ENCODE peak calls at places on chromosome 3, in five cellular contexts. E is trophoblast cell, Q is H9, Y is IMR-90, C is mesenchymal stem cell. X is an unnamed sample.

GRCh38 chr3:132773071-132773619 is 50.9 kb upstream of the NPHP3 start:
- DNase-seq in Y (no peak), Q (no peak), C (no peak), E (peak), X (peak)

GRCh38 chr3:107208100-107208499 is 169.1 kb upstream of the CCDC54 start:
- DNase-seq in C (peak), E (peak), Y (peak), Q (no peak), X (peak)

GRCh38 chr3:69082805-69083204 is 1.9 kb upstream of the ARL6IP5 start:
- DNase-seq in C (peak), Q (no peak), E (peak), Y (peak), X (no peak)

GRCh38 chr3:144350125-144350524 is 378.5 kb downstream of the DIPK2A start:
- DNase-seq in Q (no peak), E (no peak), C (no peak), Y (no peak), X (no peak)

GRCh38 chr3:49357466-49358216 is 512 bp downstream of the GPX1 start:
- DNase-seq in Q (peak), C (peak), Y (peak), E (peak), X (peak)

GRCh38 chr3:129836381-129837056 is 57.0 kb downstream of the TMCC1 start:
- DNase-seq in E (no peak), C (peak), Q (no peak), Y (peak), X (peak)

GRCh38 chr3:114128231-114128630 is 50.6 kb downstream of the DRD3 start:
- DNase-seq in C (peak), Y (peak), E (peak), Q (no peak), X (no peak)

GRCh38 chr3:44996556-44996969 is 20.5 kb downstream of the EXOSC7 start:
- DNase-seq in C (peak), Y (no peak), E (no peak), Q (no peak), X (no peak)

GRCh38 chr3:155870945-155871745 is 695 bp downstream of the GMPS start:
- DNase-seq in C (no peak), E (peak), Y (no peak), Q (peak), X (peak)

GRCh38 chr3:107987036-107987557 is 103.7 kb downstream of the CD47 start:
- DNase-seq in E (peak), C (peak), Y (peak), Q (no peak), X (no peak)

GRCh38 chr3:185950720-185951119 is 12.9 kb upstream of the TRA2B start:
- DNase-seq in Y (no peak), C (no peak), E (no peak), Q (no peak), X (no peak)

GRCh38 chr3:14811733-14812132 is 7.0 kb upstream of the FGD5 start:
- DNase-seq in Q (no peak), C (no peak), E (no peak), Y (no peak), X (no peak)

GRCh38 chr3:46669191-46669999 is 24.1 kb downstream of the ALS2CL start:
- DNase-seq in E (no peak), Y (no peak), C (no peak), Q (peak), X (no peak)

GRCh38 chr3:4772171-4772804 is 206.9 kb upstream of the BHLHE40 start:
- DNase-seq in Y (peak), E (no peak), Q (no peak), C (peak), X (no peak)

GRCh38 chr3:18119866-18120265 is 305.3 kb downstream of the SATB1 start:
- DNase-seq in Y (no peak), E (peak), Q (no peak), C (no peak), X (no peak)

GRCh38 chr3:30443756-30444673 is 162.4 kb upstream of the TGFBR2 start:
- DNase-seq in Y (no peak), Q (no peak), E (no peak), C (peak), X (no peak)

GRCh38 chr3:150210461-150211110 is 197.5 kb upstream of the TSC22D2 start:
- DNase-seq in C (no peak), E (no peak), Q (no peak), Y (peak), X (no peak)

GRCh38 chr3:49903451-49904424 is at the start of gene MST1R:
- DNase-seq in Q (peak), E (peak), Y (no peak), C (peak), X (peak)

GRCh38 chr3:129690406-129690805 is 83.9 kb upstream of the PLXND1 start:
- DNase-seq in Q (peak), Y (peak), C (peak), E (peak), X (peak)

GRCh38 chr3:112089956-112090898 is 4.0 kb downstream of the C3orf52 start:
- DNase-seq in Q (no peak), E (peak), Y (no peak), C (no peak), X (no peak)

GRCh38 chr3:40309925-40310635 is 573 bp downstream of the EIF1B start:
- DNase-seq in Q (no peak), E (peak), Y (peak), C (peak), X (peak)

GRCh38 chr3:106403746-106404145 is 534.9 kb upstream of the CBLB start:
- DNase-seq in Y (no peak), Q (no peak), C (no peak), E (no peak), X (no peak)

GRCh38 chr3:42043116-42043796 is 47.9 kb upstream of the TRAK1 start:
- DNase-seq in E (no peak), Y (peak), Q (peak), C (peak), X (peak)

GRCh38 chr3:42369304-42369703 is 41.1 kb downstream of the LYZL4 start:
- DNase-seq in Y (no peak), Q (no peak), E (peak), C (no peak), X (peak)

GRCh38 chr3:186108941-186109865 is at the start of gene ETV5:
- DNase-seq in C (peak), Y (peak), E (peak), Q (peak), X (peak)

GRCh38 chr3:51441282-51442030 is 50.4 kb downstream of the RBM15B start:
- DNase-seq in E (no peak), Y (no peak), Q (no peak), C (no peak), X (no peak)

GRCh38 chr3:23668430-23668904 is 137.3 kb upstream of the UBE2E1 start:
- DNase-seq in Q (no peak), Y (peak), E (peak), C (peak), X (no peak)

GRCh38 chr3:131880948-131881347 is 153.9 kb downstream of the CPNE4 start:
- DNase-seq in C (no peak), Y (no peak), E (no peak), Q (no peak), X (no peak)

GRCh38 chr3:114319453-114319852 is 25.6 kb downstream of the TIGIT start:
- DNase-seq in E (peak), Y (peak), Q (peak), C (peak), X (peak)

GRCh38 chr3:52078781-52079560 is 22.6 kb upstream of the DUSP7 start:
- DNase-seq in Q (no peak), Y (no peak), C (no peak), E (no peak), X (no peak)

DNA sequence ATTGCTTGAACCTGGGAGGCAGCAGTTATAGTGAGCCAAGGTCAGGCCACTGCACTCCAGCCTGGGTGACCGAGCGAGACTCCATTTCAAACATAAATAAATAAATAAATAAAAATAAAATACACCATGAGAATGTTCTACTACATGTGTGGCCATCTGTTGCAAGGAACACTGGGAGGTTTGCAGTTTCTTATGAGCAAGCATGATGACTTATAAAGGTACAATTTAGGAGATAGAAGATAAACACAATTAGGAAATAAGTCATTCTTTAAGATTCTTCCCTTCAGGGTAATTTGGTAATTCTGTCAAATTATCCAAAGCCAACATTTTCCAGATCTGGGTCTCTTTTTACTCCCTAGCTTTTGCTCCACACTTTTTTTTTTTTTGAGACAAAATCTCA is 13.4 kb downstream of the HTR3C start:
- DNase-seq in E (peak), Y (peak), Q (no peak), C (no peak), X (no peak)
- H2BK5ac ChIP-seq in E (no peak), Y (no peak), Q (no peak), C (no peak), X (no peak)

GRCh38 chr3:53254810-53255359 is 937 bp downstream of the TKT start:
- DNase-seq in Y (peak), E (peak), Q (peak), C (peak), X (peak)
- H4K91ac ChIP-seq in Y (no peak), E (peak), Q (no peak), C (no peak), X (no peak)

GRCh38 chr3:152793969-152794368 is 41.0 kb upstream of the P2RY1 start:
- DNase-seq in Y (no peak), Q (no peak), C (no peak), E (no peak), X (no peak)

DNA sequence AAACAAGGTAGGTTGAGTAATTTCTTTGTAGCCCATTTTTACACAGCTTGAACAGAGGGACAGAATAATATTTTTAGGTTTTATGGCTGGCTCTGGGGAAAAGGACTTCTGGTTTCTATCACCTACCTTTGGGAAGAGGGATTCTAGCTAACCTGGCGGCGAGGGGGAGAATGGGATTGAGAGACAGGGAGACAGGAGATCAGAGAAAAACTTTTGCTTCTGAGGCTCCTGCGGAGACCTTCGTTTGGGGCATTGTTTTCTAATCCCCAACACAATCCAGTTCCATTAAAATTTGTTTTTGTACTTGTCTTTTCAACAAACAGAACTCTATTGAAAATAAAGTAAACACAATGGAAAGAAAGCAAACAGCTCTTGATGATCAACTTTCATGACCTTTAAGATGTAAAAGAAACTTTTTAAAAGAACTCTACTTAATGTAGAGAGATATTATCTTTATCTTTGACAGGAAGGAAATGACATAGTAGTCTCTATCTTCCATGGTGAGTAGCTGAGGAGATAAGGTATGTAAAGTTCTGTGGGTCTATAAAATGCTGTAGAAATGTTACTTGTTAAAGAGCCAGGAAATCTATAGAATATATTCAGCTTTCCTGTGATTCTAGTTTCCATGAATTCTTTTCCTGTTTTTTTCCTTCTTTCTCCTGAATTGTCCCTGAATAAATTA is 37.0 kb upstream of the P2RY1 start:
- DNase-seq in Q (no peak), Y (no peak), C (peak), E (no peak), X (no peak)
- H2BK120ac ChIP-seq in Q (no peak), Y (no peak), C (no peak), E (no peak), X (no peak)

DNA sequence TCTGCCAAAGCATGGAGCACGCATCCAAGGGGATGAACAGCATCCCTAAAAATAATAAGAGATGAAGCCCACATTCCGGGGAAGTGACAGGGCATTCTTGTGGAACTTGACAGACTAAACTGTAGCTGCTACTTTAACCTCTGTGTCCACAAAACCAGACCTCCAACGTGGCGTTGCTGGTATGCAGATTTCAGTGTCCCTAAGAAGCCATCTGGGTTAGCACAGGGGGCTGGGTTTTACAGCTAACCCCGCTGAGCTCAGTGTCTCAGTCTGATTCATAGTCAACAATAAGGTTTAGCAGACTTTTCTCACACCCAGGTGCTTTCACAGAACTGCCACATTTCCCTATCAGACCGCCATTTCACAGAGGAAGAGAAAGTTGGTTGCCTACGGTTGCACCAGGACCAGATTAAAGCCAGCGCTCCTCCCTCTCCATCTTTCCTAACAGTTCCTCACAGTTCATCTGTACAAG is 61.6 kb upstream of the CTDSPL start:
- DNase-seq in Y (peak), C (peak), Q (no peak), E (no peak), X (no peak)
- H2BK5ac ChIP-seq in Y (peak), C (no peak), Q (no peak), E (no peak), X (no peak)

GRCh38 chr3:194326192-194327029 is 24.7 kb downstream of the CPN2 start:
- DNase-seq in Q (peak), Y (no peak), C (peak), E (peak), X (no peak)
- H4K91ac ChIP-seq in Q (no peak), Y (no peak), C (peak), E (no peak), X (peak)

X was measured in neuronal stem cell.